ENCODE peak calls at places on chromosome 5, in six cellular contexts. M is RWPE1, D is lower leg skin, W is cardiac fibroblast, J is bronchial epithelial cell, E is left ventricle myocardium inferior. G is an unnamed sample.

GRCh38 chr5:16410338-16410737 is 55.3 kb downstream of the ZNF622 start:
- DNase-seq in M (no peak), J (no peak), E (no peak), D (no peak), W (no peak), G (no peak)

GRCh38 chr5:113495402-113495801 is 7.1 kb upstream of the MCC start:
- DNase-seq in J (peak), W (peak), M (no peak), D (no peak), E (no peak), G (no peak)

GRCh38 chr5:218457-219289 is 553 bp downstream of the SDHA start:
- DNase-seq in E (no peak), W (peak), D (no peak), M (peak), J (peak), G (peak)

GRCh38 chr5:122153230-122153629 is 23.9 kb downstream of the ZNF474 start:
- DNase-seq in D (no peak), E (no peak), W (peak), M (peak), J (peak), G (no peak)

GRCh38 chr5:16666861-16667481 is 50.2 kb upstream of the RETREG1 start:
- DNase-seq in M (no peak), J (no peak), E (peak), D (no peak), W (peak), G (peak)

GRCh38 chr5:73451218-73452130 is 2.9 kb upstream of the FOXD1 start:
- DNase-seq in M (peak), W (peak), J (no peak), D (peak), E (peak), G (peak)

GRCh38 chr5:180908998-180909731 is 10.2 kb downstream of the BTNL8 start:
- DNase-seq in W (no peak), D (no peak), E (no peak), M (no peak), J (no peak), G (no peak)

GRCh38 chr5:178387061-178387855 is 154.7 kb upstream of the PHYKPL start:
- DNase-seq in J (no peak), D (peak), E (no peak), W (no peak), M (no peak), G (no peak)

GRCh38 chr5:125237026-125237425 is 490.6 kb upstream of the ZNF608 start:
- DNase-seq in D (no peak), W (no peak), E (no peak), M (no peak), J (no peak), G (no peak)

GRCh38 chr5:137075163-137075970 is 423.8 kb downstream of the SPOCK1 start:
- DNase-seq in E (peak), D (peak), J (peak), M (peak), W (peak), G (peak)

GRCh38 chr5:131563434-131564228 is 71.4 kb downstream of the RAPGEF6 start:
- DNase-seq in M (peak), E (no peak), W (no peak), J (no peak), D (no peak), G (peak)

GRCh38 chr5:108078345-108078744 is 303.6 kb downstream of the FBXL17 start:
- DNase-seq in M (no peak), E (no peak), J (no peak), W (no peak), D (no peak), G (peak)

GRCh38 chr5:108078882-108079281 is 303.0 kb downstream of the FBXL17 start:
- DNase-seq in J (no peak), E (no peak), D (no peak), W (no peak), M (no peak), G (no peak)

GRCh38 chr5:108084105-108084504 is 297.8 kb downstream of the FBXL17 start:
- DNase-seq in J (peak), M (no peak), D (no peak), E (no peak), W (no peak), G (no peak)

GRCh38 chr5:108081707-108082106 is 300.2 kb downstream of the FBXL17 start:
- DNase-seq in M (no peak), E (no peak), D (no peak), J (no peak), W (no peak), G (no peak)

DNA sequence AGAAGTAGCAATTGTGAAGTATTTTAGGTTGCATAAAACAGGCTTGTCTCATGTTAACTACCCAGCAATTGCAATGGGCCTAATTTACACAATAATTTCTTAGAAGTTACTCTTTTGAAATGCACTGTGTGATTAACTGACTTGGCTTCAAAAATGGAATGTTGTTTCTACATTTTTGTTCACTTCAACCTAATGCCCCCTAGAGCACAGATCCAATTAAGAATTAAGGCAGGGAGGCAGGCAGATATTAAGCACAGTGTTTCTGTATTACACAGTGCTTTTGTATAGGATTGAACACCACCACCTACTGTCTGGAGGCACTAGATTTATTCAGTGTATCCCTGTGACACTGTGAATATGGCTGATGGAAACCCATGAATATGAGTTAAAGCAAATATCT is 302.1 kb downstream of the FBXL17 start:
- DNase-seq in D (no peak), E (no peak), W (peak), M (no peak), J (no peak), G (no peak)
- TF ChIP-seq CTCF in D (no peak), E (no peak), W (no peak), M (no peak), J (no peak), G (no peak)

GRCh38 chr5:175847503-175847902 is 23.9 kb upstream of the CPLX2 start:
- DNase-seq in J (no peak), D (no peak), M (no peak), E (no peak), W (no peak), G (peak)
- TF ChIP-seq CTCF in J (no peak), D (no peak), M (no peak), E (peak), W (peak), G (peak)

DNA sequence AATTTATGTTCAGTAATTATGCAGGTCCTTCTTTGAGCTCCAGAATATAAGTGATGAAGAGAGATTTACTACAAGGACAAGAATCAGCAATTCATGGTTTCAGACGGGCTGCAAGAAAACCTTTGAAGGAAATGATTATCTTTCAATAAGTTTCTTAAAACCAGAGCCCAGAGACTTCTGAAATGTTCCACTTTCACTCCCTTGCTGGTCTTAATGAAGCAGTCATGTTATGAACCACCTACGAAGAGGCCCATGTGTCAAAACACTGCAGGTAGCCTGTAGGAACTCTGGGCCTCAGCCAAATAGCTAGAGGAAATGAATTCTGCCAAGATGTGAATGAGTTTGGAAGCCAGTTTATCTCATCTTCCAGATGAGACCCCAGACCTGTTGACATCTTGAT is 505.9 kb upstream of the MEF2C start:
- DNase-seq in M (no peak), W (no peak), D (no peak), E (no peak), J (no peak), G (no peak)
- TF ChIP-seq CTCF in M (no peak), W (no peak), D (no peak), E (no peak), J (no peak), G (no peak)

DNA sequence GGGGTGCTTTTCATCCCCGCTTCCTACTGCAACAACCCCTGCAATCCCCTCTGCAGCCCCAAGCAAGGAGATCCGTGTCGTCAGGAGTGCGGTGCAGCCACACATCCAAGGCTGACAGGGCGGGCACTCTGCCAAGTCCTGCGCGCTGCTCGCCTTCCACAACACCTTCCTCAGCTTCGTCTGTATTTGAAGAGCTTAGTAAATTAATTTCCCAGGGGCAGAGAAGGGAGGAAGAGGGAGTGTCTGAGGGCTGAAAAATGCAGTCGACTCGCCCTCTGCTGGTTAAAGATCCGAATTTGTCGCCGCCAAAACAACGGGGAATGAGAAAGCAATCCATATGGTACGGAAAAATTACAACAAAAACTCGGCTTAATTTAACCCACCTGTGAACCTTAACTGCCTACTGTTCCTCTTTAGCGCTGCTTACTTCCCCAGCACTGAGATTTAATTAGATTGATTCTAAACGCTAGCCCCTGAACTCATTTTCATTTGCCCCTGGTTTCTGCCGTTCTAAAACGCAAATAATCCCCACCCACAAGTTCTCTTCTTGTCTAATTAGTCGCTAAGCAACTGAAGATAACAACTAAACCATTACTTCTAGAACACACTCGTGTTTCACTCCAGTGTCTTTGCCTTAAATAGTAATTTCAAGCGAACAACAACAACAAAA is 10.9 kb upstream of the PCDHB1 start:
- DNase-seq in J (peak), M (peak), W (peak), E (peak), D (no peak), G (peak)
- TF ChIP-seq CTCF in J (peak), M (peak), W (peak), E (peak), D (no peak), G (peak)

GRCh38 chr5:134549714-134550113 is 24.2 kb downstream of the JADE2 start:
- DNase-seq in M (no peak), D (no peak), J (peak), E (no peak), W (peak), G (no peak)
- TF ChIP-seq CTCF in M (no peak), D (no peak), J (no peak), E (no peak), W (no peak), G (no peak)

GRCh38 chr5:79111960-79112702 is 522 bp downstream of the BHMT start:
- DNase-seq in W (no peak), E (no peak), J (no peak), M (no peak), D (no peak), G (peak)
- TF ChIP-seq CTCF in W (no peak), E (no peak), J (no peak), M (no peak), D (no peak), G (peak)